ENCODE peak calls at places on chromosome 22, in five cellular contexts. O, M, G, Z and E are unnamed samples.
A peak's percentile ranks its signal among the peaks of the same experiment; 100 is the strongest.

GRCh38 chr22:47307326-47307725 is 544.9 kb downstream of the TBC1D22A start:
- DNase-seq in O (no peak), M (no peak), G (no peak), Z (no peak), E (no peak)

GRCh38 chr22:24695958-24696511 is 78.5 kb downstream of the PIWIL3 start:
- DNase-seq in O (no peak), M (no peak), G (peak; percentile 29), Z (no peak), E (no peak)

GRCh38 chr22:25746012-25746373 is 4.0 kb downstream of the MYO18B start:
- DNase-seq in O (no peak), M (no peak), G (no peak), Z (no peak), E (no peak)

GRCh38 chr22:37674951-37675929 is at the start of gene LGALS1:
- DNase-seq in O (peak; percentile 40), M (peak; percentile 92), G (peak; percentile 96), Z (peak; percentile 82), E (peak; percentile 87)

GRCh38 chr22:23151827-23152226 is 6.5 kb downstream of the RAB36 start:
- DNase-seq in O (no peak), M (no peak), G (no peak), Z (no peak), E (no peak)

GRCh38 chr22:19877626-19878339 is 23.1 kb upstream of the GNB1L start:
- DNase-seq in O (no peak), M (no peak), G (no peak), Z (no peak), E (no peak)

GRCh38 chr22:20607157-20607907 is 99.9 kb downstream of the MED15 start:
- DNase-seq in O (no peak), M (no peak), G (no peak), Z (peak; percentile 15), E (no peak)

GRCh38 chr22:38243007-38243775 is 29.6 kb downstream of the TMEM184B start:
- DNase-seq in O (no peak), M (no peak), G (no peak), Z (no peak), E (no peak)

GRCh38 chr22:25122136-25122764 is 77.4 kb upstream of the CRYBB3 start:
- DNase-seq in O (no peak), M (no peak), G (no peak), Z (no peak), E (no peak)

GRCh38 chr22:37211075-37211852 is 1.0 kb downstream of the SSTR3 start:
- DNase-seq in O (no peak), M (no peak), G (no peak), Z (no peak), E (no peak)

GRCh38 chr22:25008666-25009065 is 56.1 kb downstream of the KIAA1671 start:
- DNase-seq in O (no peak), M (no peak), G (no peak), Z (no peak), E (no peak)

GRCh38 chr22:26648011-26648497 is 9.3 kb upstream of the MIAT start:
- DNase-seq in O (peak; percentile 24), M (no peak), G (no peak), Z (no peak), E (no peak)

GRCh38 chr22:20957118-20957690 is 9.9 kb upstream of the AIFM3 start:
- DNase-seq in O (no peak), M (no peak), G (no peak), Z (no peak), E (peak; percentile 48)

GRCh38 chr22:44719586-44720368 is 17.8 kb downstream of the PRR5 start:
- DNase-seq in O (no peak), M (no peak), G (no peak), Z (no peak), E (no peak)

DNA sequence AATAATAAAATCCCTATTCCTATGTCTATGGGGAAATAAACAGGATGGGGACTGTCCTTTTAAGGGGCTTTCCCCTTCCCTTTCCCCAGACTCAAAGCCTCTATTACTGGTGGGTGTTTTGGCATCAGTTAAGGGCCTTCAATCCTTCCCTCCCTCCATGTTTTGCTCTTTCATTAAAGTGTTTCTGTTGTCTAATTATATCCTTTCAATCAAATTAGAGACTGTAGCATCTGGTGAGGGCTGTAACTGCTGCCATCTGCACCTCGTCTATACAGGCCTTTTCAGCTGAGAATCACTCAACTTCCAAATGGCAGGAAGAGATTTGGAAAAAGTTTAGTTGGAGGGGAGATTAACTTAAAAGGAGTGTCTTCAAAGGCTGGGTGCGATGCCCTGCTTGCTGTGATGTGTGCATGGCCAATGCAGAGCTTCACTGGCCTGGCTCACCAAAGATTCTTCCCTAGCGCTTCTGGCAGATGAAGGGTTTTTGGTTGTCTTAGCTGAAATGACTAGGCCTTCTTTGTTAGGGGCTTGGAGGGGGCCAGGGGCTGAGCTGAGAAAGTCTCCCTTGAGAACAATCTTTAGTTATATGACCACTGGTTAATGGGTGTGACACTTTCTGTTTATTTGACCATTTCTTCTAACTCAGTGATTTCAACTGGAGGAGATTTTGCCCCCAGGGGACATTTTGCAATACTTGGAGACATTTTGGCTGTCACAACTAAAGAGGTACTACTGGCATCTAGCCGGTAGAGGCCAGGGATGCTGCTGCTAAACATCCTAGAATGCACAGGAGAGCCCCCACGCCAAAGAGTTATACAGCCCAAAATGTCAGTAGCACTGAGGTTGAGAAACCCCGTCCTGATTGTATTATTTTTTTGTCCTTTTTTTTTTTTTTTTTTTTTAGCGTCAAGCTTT is 7.5 kb downstream of the KREMEN1 start:
- DNase-seq in O (no peak), M (no peak), G (no peak), Z (no peak), E (no peak)
- TF ChIP-seq CTCF in O (no peak), M (no peak), G (no peak), Z (no peak), E (no peak)

GRCh38 chr22:31489632-31490495 is at the start of gene EIF4ENIF1:
- DNase-seq in O (peak; percentile 78), M (peak; percentile 46), G (peak; percentile 90), Z (peak; percentile 94), E (peak; percentile 90)

GRCh38 chr22:31492151-31492550 is 2.5 kb upstream of the EIF4ENIF1 start:
- DNase-seq in O (no peak), M (no peak), G (no peak), Z (no peak), E (no peak)

GRCh38 chr22:31491218-31491962 is 1.7 kb upstream of the EIF4ENIF1 start:
- DNase-seq in O (no peak), M (no peak), G (no peak), Z (no peak), E (no peak)

GRCh38 chr22:31488988-31489617 is 539 bp downstream of the EIF4ENIF1 start:
- DNase-seq in O (no peak), M (no peak), G (peak; percentile 47), Z (peak; percentile 55), E (peak; percentile 44)

GRCh38 chr22:31490496-31490925 is 869 bp upstream of the EIF4ENIF1 start:
- DNase-seq in O (peak; percentile 31), M (peak; percentile 22), G (peak; percentile 20), Z (peak; percentile 82), E (peak; percentile 79)
- TF ChIP-seq CTCF in O (no peak), M (no peak), G (no peak), Z (no peak), E (no peak)

GRCh38 chr22:39543095-39543494 is 10.5 kb upstream of the RPS19BP1 start:
- DNase-seq in O (no peak), M (no peak), G (no peak), Z (no peak), E (no peak)
- TF ChIP-seq CTCF in O (no peak), M (peak; percentile 70), G (peak; percentile 28), Z (peak; percentile 45), E (peak; percentile 52)

GRCh38 chr22:40678493-40679248 is 613 bp upstream of the MCHR1 start:
- DNase-seq in O (no peak), M (no peak), G (no peak), Z (no peak), E (no peak)

GRCh38 chr22:40680819-40681183 is 1.5 kb downstream of the MCHR1 start:
- DNase-seq in O (no peak), M (no peak), G (no peak), Z (no peak), E (no peak)

GRCh38 chr22:40679249-40679963 is at the start of gene MCHR1:
- DNase-seq in O (no peak), M (no peak), G (no peak), Z (no peak), E (no peak)

GRCh38 chr22:40681451-40681850 is 2.2 kb downstream of the MCHR1 start:
- DNase-seq in O (no peak), M (no peak), G (no peak), Z (no peak), E (no peak)

GRCh38 chr22:40679964-40680818 is 907 bp downstream of the MCHR1 start:
- DNase-seq in O (no peak), M (no peak), G (no peak), Z (no peak), E (no peak)
- TF ChIP-seq CTCF in O (no peak), M (no peak), G (no peak), Z (no peak), E (no peak)

DNA sequence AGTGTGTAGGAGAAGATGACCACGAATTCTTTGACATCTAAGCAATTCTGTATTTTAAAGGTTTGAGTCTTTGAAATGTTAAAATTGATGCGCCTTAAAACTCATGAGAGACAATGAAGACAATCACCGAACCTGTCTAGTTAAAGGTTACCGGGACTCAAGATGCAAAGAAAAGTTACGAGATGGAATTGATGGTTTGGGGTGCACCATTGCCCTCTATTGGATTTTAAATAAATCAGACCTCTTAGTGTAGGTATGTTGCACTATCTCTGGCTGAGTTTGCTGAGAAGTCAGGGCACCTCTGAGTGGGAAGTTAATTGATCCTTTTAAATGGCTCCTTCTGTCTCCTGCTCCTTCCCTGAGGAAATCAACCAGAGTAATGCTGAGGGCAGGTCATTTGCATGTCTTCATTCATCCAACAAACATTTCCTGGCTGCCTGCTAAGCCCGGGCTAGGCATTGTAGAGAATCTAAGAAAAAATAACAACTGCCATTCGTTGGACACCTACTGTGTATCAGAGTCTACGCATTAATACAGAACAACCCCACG is 19.4 kb upstream of the TMA7B start:
- DNase-seq in O (no peak), M (no peak), G (no peak), Z (peak; percentile 24), E (no peak)
- TF ChIP-seq CTCF in O (peak; percentile 66), M (no peak), G (no peak), Z (peak; percentile 29), E (peak; percentile 30)

DNA sequence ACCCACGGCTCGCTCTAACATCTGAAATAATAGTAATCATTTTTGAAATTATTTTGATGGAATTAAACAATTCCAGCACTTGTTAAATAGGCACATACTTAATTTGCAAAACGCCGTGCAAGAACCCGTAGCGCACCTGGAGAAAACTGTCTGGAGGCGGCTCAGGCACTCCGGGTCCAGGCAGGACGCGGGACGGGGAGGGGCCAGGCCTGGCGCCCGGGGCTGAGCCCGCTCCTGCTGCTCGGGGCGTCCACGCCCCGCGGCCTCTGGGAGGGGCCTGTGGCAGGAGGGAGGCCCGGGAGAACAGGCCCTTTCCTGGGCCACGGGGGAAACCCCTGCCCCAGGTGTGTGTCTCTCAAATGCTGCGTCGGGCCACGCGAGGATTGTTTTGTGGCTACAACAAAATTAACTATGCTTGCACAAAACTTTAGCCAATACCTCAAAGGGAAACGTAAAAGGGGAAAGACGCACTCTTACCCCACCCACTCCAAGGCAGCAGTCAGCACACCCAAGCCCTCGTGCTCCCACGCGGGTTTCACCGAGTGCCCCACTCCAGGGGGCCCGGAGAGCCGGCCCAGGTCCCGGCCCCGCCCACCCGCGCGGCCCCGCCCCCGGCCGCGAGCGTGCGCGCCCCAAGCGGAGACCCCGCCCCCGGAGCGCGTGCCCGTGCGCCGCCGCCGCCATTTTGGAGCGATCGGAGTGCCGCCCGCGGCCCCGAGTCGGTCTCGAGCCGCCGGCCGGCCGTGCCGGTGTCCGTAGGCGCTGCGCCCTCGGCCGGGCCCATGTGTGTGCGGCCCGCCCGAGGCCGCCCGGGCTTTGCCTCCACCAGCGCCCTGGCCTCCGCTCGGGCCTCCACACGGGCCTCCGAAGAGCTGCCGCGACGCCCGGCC is at the start of gene PPP6R2:
- DNase-seq in O (peak; percentile 79), M (no peak), G (peak; percentile 89), Z (peak; percentile 93), E (peak; percentile 92)
- TF ChIP-seq CTCF in O (peak; percentile 56), M (no peak), G (peak; percentile 37), Z (no peak), E (no peak)